ENCODE peak calls at places on chromosome 11, in eight cellular contexts. N is cardiac muscle cell, P is IMR-90, H is GM10248, E is cardiac fibroblast, S is heart left ventricle, T is B cell, I is colonic mucosa. W is an unnamed sample.

GRCh38 chr11:124170801-124171586 is 12.2 kb upstream of the OR10D3 start:
- DNase-seq in T (no peak), P (no peak), S (no peak), N (no peak), H (no peak), E (no peak), I (no peak), W (no peak)

GRCh38 chr11:93766504-93766903 is 17.6 kb upstream of the MED17 start:
- DNase-seq in S (no peak), E (peak), H (no peak), T (no peak), P (no peak), N (peak), I (no peak), W (no peak)

GRCh38 chr11:133808393-133809140 is 36.7 kb downstream of the SPATA19 start:
- DNase-seq in P (no peak), I (no peak), N (peak), S (no peak), E (no peak), H (no peak), T (no peak), W (no peak)

GRCh38 chr11:26806209-26806608 is 84.3 kb upstream of the SLC5A12 start:
- DNase-seq in N (peak), T (no peak), S (no peak), P (peak), E (peak), I (no peak), H (no peak), W (no peak)

GRCh38 chr11:122439911-122440782 is 215.4 kb upstream of the UBASH3B start:
- DNase-seq in E (peak), P (peak), N (peak), H (no peak), S (peak), I (no peak), T (no peak), W (no peak)

GRCh38 chr11:130511765-130512164 is 63.3 kb downstream of the ADAMTS15 start:
- DNase-seq in N (no peak), S (no peak), P (peak), T (no peak), I (no peak), H (no peak), E (no peak), W (no peak)

GRCh38 chr11:93198221-93198650 is 445 bp upstream of the SLC36A4 start:
- DNase-seq in E (no peak), T (no peak), H (no peak), N (peak), P (peak), S (no peak), I (no peak), W (no peak)

GRCh38 chr11:3162410-3163240 is 2.5 kb downstream of the OSBPL5 start:
- DNase-seq in E (no peak), T (no peak), P (no peak), N (no peak), H (no peak), S (peak), I (no peak), W (peak)

GRCh38 chr11:122287401-122287800 is 171.4 kb upstream of the BLID start:
- DNase-seq in H (no peak), P (no peak), N (no peak), T (no peak), E (no peak), I (no peak), S (no peak), W (no peak)

GRCh38 chr11:69559181-69559580 is 77.7 kb downstream of the LINC01488 start:
- DNase-seq in E (no peak), H (no peak), I (no peak), P (no peak), N (no peak), T (no peak), S (no peak), W (no peak)

GRCh38 chr11:69650832-69651344 is 9.9 kb downstream of the CCND1 start:
- DNase-seq in N (no peak), I (no peak), E (no peak), T (no peak), H (no peak), P (no peak), S (no peak), W (no peak)

GRCh38 chr11:119195680-119196079 is 10.4 kb downstream of the NHERF4 start:
- DNase-seq in N (peak), E (peak), S (no peak), T (no peak), I (peak), P (peak), H (no peak), W (no peak)

GRCh38 chr11:62546937-62547625 is 475 bp upstream of the AHNAK start:
- DNase-seq in N (peak), E (peak), I (peak), P (peak), S (peak), H (peak), T (no peak), W (peak)